ENCODE peak calls at places on chromosome 12, in eight cellular contexts. G, J, B, A, N, U, R and P are unnamed samples.

GRCh38 chr12:109739747-109740693 is 26.4 kb downstream of the FAM222A start:
- DNase-seq in B (no peak), J (peak), A (no peak), U (no peak), R (peak), N (no peak), G (no peak), P (no peak)

GRCh38 chr12:60264094-60264493 is 668.3 kb downstream of the SLC16A7 start:
- DNase-seq in G (no peak), A (no peak), J (no peak), B (no peak), R (no peak), N (no peak), U (no peak), P (no peak)

GRCh38 chr12:111953455-111953854 is 59.5 kb downstream of the TMEM116 start:
- DNase-seq in J (no peak), N (no peak), R (peak), B (no peak), A (no peak), U (peak), G (no peak), P (peak)

GRCh38 chr12:122865268-122866231 is 30.3 kb downstream of the HIP1R start:
- DNase-seq in G (no peak), A (peak), U (no peak), R (no peak), J (peak), N (no peak), B (no peak), P (no peak)

GRCh38 chr12:65603428-65604351 is 220.6 kb upstream of the HMGA2 start:
- DNase-seq in A (peak), R (peak), G (no peak), B (peak), N (peak), J (no peak), U (peak), P (peak)

GRCh38 chr12:124745891-124746570 is 117.6 kb downstream of the SCARB1 start:
- DNase-seq in U (peak), A (peak), N (peak), B (no peak), G (no peak), R (peak), J (peak), P (peak)

GRCh38 chr12:123083661-123084571 is 67.0 kb downstream of the PITPNM2 start:
- DNase-seq in J (no peak), U (no peak), N (no peak), A (no peak), B (no peak), G (no peak), R (no peak), P (no peak)

GRCh38 chr12:124768462-124769165 is 95.0 kb downstream of the SCARB1 start:
- DNase-seq in J (no peak), R (no peak), A (peak), G (no peak), N (no peak), B (no peak), U (no peak), P (no peak)

GRCh38 chr12:75981773-75982564 is 49.6 kb downstream of the PHLDA1 start:
- DNase-seq in A (peak), J (no peak), N (no peak), G (no peak), R (no peak), B (no peak), U (peak), P (no peak)

GRCh38 chr12:74021937-74022336 is 515.7 kb upstream of the ATXN7L3B start:
- DNase-seq in N (peak), G (no peak), B (no peak), R (peak), J (peak), A (peak), U (peak), P (peak)
- TF ChIP-seq CTCF in N (no peak), G (peak), B (no peak), R (no peak), J (peak), A (peak), U (peak), P (peak)

GRCh38 chr12:131223171-131223761 is 269.6 kb downstream of the ADGRD1 start:
- DNase-seq in B (no peak), G (no peak), U (no peak), A (no peak), R (no peak), N (no peak), J (no peak), P (no peak)

GRCh38 chr12:131221946-131222249 is 268.2 kb downstream of the ADGRD1 start:
- DNase-seq in G (no peak), R (no peak), N (no peak), U (no peak), B (no peak), A (no peak), J (no peak), P (no peak)

GRCh38 chr12:131221061-131221945 is 267.6 kb downstream of the ADGRD1 start:
- DNase-seq in J (no peak), A (no peak), B (no peak), G (no peak), R (no peak), U (no peak), N (no peak), P (no peak)

GRCh38 chr12:131223791-131224567 is 270.3 kb downstream of the ADGRD1 start:
- DNase-seq in U (no peak), B (no peak), N (no peak), A (peak), G (no peak), J (no peak), R (no peak), P (no peak)

DNA sequence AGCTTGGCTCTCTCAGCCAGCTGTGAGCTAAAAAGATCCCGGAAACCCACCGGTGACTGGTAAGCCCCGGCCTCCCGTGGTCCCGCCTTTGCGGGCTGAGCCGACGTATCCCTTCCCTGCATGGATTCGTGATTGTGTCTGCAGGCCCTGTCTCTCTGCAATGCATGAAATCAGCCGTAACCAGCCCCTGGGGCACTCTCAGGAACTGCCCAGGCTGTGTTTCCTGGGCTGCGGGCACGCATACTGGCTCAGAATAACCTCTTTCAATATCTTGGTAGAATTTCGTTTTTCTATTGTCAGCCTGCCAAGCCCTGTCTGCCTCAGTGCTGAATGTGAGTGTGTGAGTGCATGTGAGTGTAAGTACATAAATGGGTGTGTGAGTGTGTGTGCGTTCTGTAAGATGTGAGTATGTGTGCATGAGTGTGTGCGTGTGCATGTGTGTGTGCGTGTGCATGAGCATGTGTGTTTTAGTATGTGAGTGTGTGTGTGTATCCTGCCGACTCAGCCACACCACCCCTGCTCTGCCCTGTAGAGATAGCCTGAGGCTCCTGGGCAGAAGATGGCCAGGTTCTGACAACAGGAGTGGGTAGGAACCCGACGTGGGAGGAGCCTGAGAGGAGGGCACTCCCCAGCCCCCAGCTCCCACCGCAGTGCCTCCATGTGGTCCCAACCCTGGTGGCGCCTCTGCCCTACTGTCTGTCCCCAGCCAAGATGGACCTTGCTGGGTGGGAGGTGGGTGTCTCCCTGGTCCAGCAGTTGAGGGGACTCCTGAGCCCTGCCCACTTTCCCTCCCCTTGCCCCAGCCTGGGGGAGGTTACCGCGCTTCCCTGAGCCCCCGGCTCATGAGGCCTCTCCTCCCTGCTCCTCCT is 268.8 kb downstream of the ADGRD1 start:
- DNase-seq in N (no peak), R (no peak), G (no peak), U (no peak), J (no peak), B (no peak), A (no peak), P (no peak)
- H3K4me3 ChIP-seq in N (no peak), R (no peak), G (peak), U (no peak), J (no peak), B (no peak), A (no peak), P (no peak)

GRCh38 chr12:30822385-30823139 is 67.8 kb upstream of the CAPRIN2 start:
- DNase-seq in G (no peak), A (peak), R (peak), B (no peak), U (peak), J (peak), N (peak), P (no peak)

GRCh38 chr12:30824311-30824710 is 69.6 kb upstream of the CAPRIN2 start:
- DNase-seq in J (no peak), G (no peak), R (no peak), A (no peak), N (no peak), B (no peak), U (no peak), P (no peak)

GRCh38 chr12:30825341-30825740 is 70.6 kb upstream of the CAPRIN2 start:
- DNase-seq in B (no peak), G (no peak), N (no peak), A (no peak), J (no peak), U (no peak), R (no peak), P (no peak)

GRCh38 chr12:30823764-30824163 is 69.0 kb upstream of the CAPRIN2 start:
- DNase-seq in U (no peak), N (no peak), J (no peak), R (no peak), B (no peak), A (no peak), G (no peak), P (no peak)

DNA sequence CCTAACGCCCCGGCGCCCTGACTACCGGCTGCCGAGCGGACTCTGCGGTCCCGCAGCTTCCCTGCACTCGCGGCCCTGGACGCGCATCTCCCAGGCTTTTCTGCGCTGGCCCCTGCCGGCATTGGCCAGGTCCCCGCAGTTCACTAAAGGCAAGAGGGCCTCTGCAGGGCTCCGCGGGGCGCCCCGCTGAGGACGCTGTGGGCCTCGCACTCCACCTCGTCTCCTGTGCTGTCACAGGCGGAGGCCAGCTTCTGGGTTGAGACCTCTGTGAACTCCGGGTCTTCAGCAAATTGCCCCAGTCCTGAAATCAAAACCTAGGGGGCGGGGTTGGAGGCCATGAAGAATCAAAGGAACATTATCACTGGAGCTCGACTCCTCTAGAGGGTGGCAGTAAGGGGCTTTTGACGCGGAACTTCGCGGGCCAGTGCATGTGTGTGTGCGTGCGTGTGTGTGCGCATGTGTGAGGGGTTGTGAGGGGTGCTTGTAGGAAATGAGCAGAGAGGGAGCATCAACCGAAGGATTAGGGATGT is 68.5 kb upstream of the CAPRIN2 start:
- DNase-seq in U (no peak), G (no peak), A (peak), R (peak), N (peak), B (no peak), J (no peak), P (no peak)
- TF ChIP-seq CTCF in U (no peak), G (no peak), A (no peak), R (no peak), N (no peak), B (peak), J (no peak), P (peak)

DNA sequence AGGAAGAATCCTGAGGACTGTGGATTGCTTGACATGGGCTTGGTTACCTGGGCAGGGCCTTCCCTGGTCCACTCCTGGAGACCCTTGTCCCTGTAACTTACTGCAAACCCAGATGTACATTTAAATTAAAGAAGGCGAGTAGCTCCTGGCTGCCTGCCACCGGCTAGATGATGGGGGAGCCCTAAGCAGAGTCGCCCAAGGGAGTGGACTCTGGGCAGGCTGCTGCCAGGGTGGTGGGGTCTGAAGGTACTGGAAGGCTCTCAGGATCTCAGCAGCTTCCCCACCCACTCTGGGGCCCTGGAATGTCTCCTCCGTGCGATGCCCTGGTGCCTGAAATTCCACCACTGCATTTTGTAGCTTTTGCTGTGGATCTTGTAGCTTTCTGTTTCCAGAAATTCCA is 74.7 kb downstream of the FBXL14 start:
- DNase-seq in A (no peak), R (no peak), G (no peak), J (no peak), B (no peak), N (no peak), U (no peak), P (no peak)
- H3K4me3 ChIP-seq in A (no peak), R (no peak), G (no peak), J (no peak), B (no peak), N (no peak), U (no peak), P (no peak)

DNA sequence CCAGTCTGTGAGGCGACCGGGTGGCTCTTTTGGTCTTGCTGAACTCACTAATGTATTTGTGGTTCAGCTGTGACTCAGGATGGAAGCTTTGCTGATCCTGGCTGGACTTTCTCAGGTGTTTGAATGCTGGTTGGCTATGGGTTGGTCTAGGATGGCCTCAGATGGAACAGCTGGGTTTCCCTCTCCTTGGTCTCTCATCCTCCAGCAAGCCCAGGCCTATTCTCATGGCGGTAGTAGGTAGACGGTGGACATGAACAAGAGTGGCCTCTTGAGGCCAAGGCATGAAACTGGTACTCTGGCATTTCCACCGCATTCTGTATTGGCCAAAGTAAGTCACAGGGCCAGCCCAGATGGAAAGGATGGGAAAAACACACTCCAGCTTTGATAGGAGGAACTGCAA is 11.8 kb upstream of the POLR3B start:
- DNase-seq in G (no peak), N (peak), A (peak), B (no peak), R (no peak), U (peak), J (no peak), P (no peak)
- TF ChIP-seq CTCF in G (peak), N (no peak), A (peak), B (peak), R (no peak), U (peak), J (no peak), P (peak)

GRCh38 chr12:27289414-27289813 is 43.2 kb upstream of the BMAL2 start:
- DNase-seq in N (no peak), U (peak), G (no peak), J (no peak), B (no peak), R (no peak), A (no peak), P (no peak)

GRCh38 chr12:27284021-27284420 is 39.9 kb downstream of the STK38L start:
- DNase-seq in J (no peak), U (no peak), R (no peak), A (no peak), B (no peak), G (no peak), N (no peak), P (no peak)

GRCh38 chr12:27280412-27280811 is 36.3 kb downstream of the STK38L start:
- DNase-seq in A (no peak), B (no peak), U (no peak), R (no peak), N (no peak), G (no peak), J (no peak), P (no peak)

GRCh38 chr12:27285395-27285794 is 41.3 kb downstream of the STK38L start:
- DNase-seq in B (no peak), J (no peak), R (no peak), U (peak), A (no peak), N (no peak), G (no peak), P (no peak)

DNA sequence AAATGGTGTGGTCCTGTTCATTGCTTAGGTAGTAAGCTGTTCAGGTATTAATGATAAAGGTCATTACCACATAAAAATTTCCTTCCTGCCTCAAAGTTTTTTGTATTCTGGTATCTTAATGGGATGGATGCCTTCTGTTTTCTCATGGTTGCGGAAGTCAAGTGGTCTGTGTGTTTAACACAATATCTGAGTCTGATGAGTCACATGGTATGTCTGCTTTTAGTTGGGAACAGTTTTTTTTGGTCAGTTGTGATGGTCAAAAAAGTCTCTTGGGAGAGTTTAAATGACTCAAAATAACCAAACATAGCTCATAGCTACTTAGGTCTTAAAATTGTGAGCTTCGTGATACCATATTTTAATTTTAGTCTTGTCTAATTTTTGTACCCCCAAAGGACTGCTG is 40.7 kb downstream of the STK38L start:
- DNase-seq in U (peak), A (peak), G (no peak), R (no peak), J (no peak), N (no peak), B (no peak), P (no peak)
- H3K4me3 ChIP-seq in U (no peak), A (no peak), G (no peak), R (no peak), J (no peak), N (no peak), B (no peak), P (no peak)

GRCh38 chr12:1691123-1692007 is 495 bp downstream of the ADIPOR2 start:
- DNase-seq in B (no peak), J (no peak), U (peak), A (no peak), R (peak), G (no peak), N (peak), P (no peak)
- TF ChIP-seq CTCF in B (no peak), J (no peak), U (no peak), A (no peak), R (no peak), G (no peak), N (no peak), P (no peak)

GRCh38 chr12:118835911-118836310 is 145.4 kb upstream of the SRRM4 start:
- DNase-seq in G (no peak), J (no peak), A (no peak), N (no peak), R (no peak), U (no peak), B (no peak), P (no peak)
- H3K4me3 ChIP-seq in G (no peak), J (no peak), A (no peak), N (no peak), R (no peak), U (no peak), B (no peak), P (no peak)

DNA sequence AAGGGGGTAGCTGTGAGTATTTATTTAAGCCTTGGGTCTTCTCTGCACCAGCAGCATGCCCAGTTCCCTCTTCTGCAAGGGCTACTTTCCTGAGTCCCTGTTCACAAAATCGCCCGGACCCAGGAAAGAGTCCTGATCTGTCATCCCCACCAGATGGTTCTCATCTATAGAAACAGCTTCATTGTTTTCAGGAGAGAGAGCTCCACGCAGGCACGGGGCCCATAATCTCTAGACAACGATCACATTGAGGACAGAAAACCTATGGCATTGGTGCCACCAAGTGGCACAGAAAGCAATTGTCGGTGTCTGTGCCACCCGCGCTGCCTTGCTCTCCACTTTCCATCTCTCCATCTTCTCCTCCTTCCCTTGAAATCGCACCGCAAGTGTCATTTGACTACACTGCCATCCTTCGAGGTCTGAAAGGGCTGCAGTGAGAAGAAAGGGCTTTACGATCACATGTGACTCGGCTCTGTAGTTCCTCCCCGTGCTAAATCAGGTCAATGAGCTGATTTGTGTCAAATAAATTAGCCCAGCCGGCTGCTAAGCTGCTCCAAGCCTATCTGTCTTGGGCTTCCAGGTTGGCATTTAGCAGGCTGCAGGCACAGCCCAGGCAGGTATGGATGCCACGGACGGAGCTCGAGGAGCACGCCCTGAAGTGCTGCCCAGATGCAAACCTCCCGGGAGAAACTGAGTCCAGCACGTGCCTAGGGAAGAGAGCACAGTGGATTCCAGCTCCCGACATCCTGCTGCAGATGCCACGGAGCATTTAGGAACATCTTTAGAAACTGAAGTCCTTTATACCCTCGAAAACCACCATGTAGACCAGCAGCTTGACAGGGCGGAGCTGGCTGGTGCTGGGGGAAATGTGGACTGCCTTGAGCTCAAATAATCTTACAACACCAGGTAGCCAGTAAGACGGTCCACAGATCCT is 28.8 kb downstream of the SPRING1 start:
- DNase-seq in R (peak), U (peak), B (no peak), A (peak), N (peak), G (no peak), J (peak), P (no peak)
- TF ChIP-seq CTCF in R (peak), U (peak), B (peak), A (peak), N (peak), G (peak), J (peak), P (peak)